ENCODE peak calls at places on chromosomes 2 and 18, in four cellular contexts. One of them, this sample, is unnamed.

GRCh38 chr2:43021791-43022500 is 204.5 kb downstream of the ZFP36L2 start:
- DNase-seq in ELR: no peak
- DNase-seq in head of caudate nucleus: peak
- DNase-seq in MCF 10A: no peak
- DNase-seq in this sample: no peak

GRCh38 chr2:205889073-205889472 is 196.9 kb downstream of the INO80D start:
- DNase-seq in head of caudate nucleus: no peak
- DNase-seq in MCF 10A: peak
- DNase-seq in ELR: peak
- DNase-seq in this sample: peak

GRCh38 chr2:135951071-135951583 is 34.3 kb downstream of the DARS1 start:
- DNase-seq in head of caudate nucleus: no peak
- DNase-seq in ELR: no peak
- DNase-seq in MCF 10A: peak
- DNase-seq in this sample: no peak

GRCh38 chr2:128392207-128392606 is 73.5 kb upstream of the HS6ST1 start:
- DNase-seq in ELR: no peak
- DNase-seq in MCF 10A: no peak
- DNase-seq in head of caudate nucleus: no peak
- DNase-seq in this sample: no peak

GRCh38 chr2:205892141-205893064 is 193.6 kb downstream of the INO80D start:
- DNase-seq in MCF 10A: peak
- DNase-seq in ELR: no peak
- DNase-seq in head of caudate nucleus: peak
- DNase-seq in this sample: peak

GRCh38 chr2:108220942-108221541 is 18.7 kb upstream of the SULT1C3 start:
- DNase-seq in head of caudate nucleus: peak
- DNase-seq in ELR: no peak
- DNase-seq in MCF 10A: no peak
- DNase-seq in this sample: no peak

GRCh38 chr18:10006261-10006903 is 92.6 kb downstream of the VAPA start:
- DNase-seq in head of caudate nucleus: no peak
- DNase-seq in MCF 10A: peak
- DNase-seq in ELR: peak
- DNase-seq in this sample: no peak

GRCh38 chr2:149315461-149315860 is 14.9 kb upstream of the LYPD6 start:
- DNase-seq in MCF 10A: no peak
- DNase-seq in ELR: no peak
- DNase-seq in head of caudate nucleus: no peak
- DNase-seq in this sample: no peak

GRCh38 chr2:149928026-149928425 is 340.5 kb upstream of the MMADHC start:
- DNase-seq in MCF 10A: no peak
- DNase-seq in head of caudate nucleus: no peak
- DNase-seq in ELR: no peak
- DNase-seq in this sample: no peak

GRCh38 chr2:128314026-128314347 is 4.7 kb downstream of the HS6ST1 start:
- DNase-seq in ELR: no peak
- DNase-seq in head of caudate nucleus: no peak
- DNase-seq in MCF 10A: no peak
- DNase-seq in this sample: no peak

GRCh38 chr2:38540580-38541290 is 62.0 kb downstream of the HNRNPLL start:
- DNase-seq in ELR: no peak
- DNase-seq in head of caudate nucleus: no peak
- DNase-seq in MCF 10A: no peak
- DNase-seq in this sample: no peak

GRCh38 chr18:48949606-48950535 is 894 bp downstream of the SMAD7 start:
- DNase-seq in ELR: peak
- DNase-seq in MCF 10A: peak
- DNase-seq in head of caudate nucleus: no peak
- DNase-seq in this sample: peak

GRCh38 chr2:237866119-237866621 is 6.7 kb downstream of the RAMP1 start:
- DNase-seq in MCF 10A: peak
- DNase-seq in head of caudate nucleus: no peak
- DNase-seq in ELR: peak
- DNase-seq in this sample: no peak

GRCh38 chr2:69159988-69160387 is 147.0 kb downstream of the ANTXR1 start:
- DNase-seq in head of caudate nucleus: no peak
- DNase-seq in MCF 10A: peak
- DNase-seq in ELR: peak
- DNase-seq in this sample: no peak

GRCh38 chr2:131031875-131032274 is 61.4 kb downstream of the FAM168B start:
- DNase-seq in MCF 10A: no peak
- DNase-seq in ELR: no peak
- DNase-seq in head of caudate nucleus: no peak
- DNase-seq in this sample: no peak

GRCh38 chr2:151306621-151307020 is 17.2 kb upstream of the NMI start:
- DNase-seq in head of caudate nucleus: no peak
- DNase-seq in ELR: peak
- DNase-seq in MCF 10A: peak
- DNase-seq in this sample: no peak

GRCh38 chr2:163604941-163605555 is 130.8 kb downstream of the FIGN start:
- DNase-seq in ELR: peak
- DNase-seq in MCF 10A: peak
- DNase-seq in head of caudate nucleus: no peak
- DNase-seq in this sample: peak

GRCh38 chr2:234998404-234999211 is 46.8 kb downstream of the SH3BP4 start:
- DNase-seq in ELR: no peak
- DNase-seq in MCF 10A: peak
- DNase-seq in head of caudate nucleus: no peak
- DNase-seq in this sample: peak

GRCh38 chr2:85905187-85905666 is 16.4 kb upstream of the ST3GAL5 start:
- DNase-seq in MCF 10A: no peak
- DNase-seq in ELR: no peak
- DNase-seq in head of caudate nucleus: no peak
- DNase-seq in this sample: no peak

GRCh38 chr2:160751021-160751420 is 257.4 kb upstream of the RBMS1 start:
- DNase-seq in ELR: peak
- DNase-seq in head of caudate nucleus: no peak
- DNase-seq in MCF 10A: peak
- DNase-seq in this sample: no peak

GRCh38 chr2:203097735-203098134 is 83.1 kb downstream of the NBEAL1 start:
- DNase-seq in MCF 10A: peak
- DNase-seq in ELR: peak
- DNase-seq in head of caudate nucleus: no peak
- DNase-seq in this sample: no peak

GRCh38 chr2:179070895-179071294 is 21.0 kb upstream of the CCDC141 start:
- DNase-seq in head of caudate nucleus: no peak
- DNase-seq in ELR: no peak
- DNase-seq in MCF 10A: no peak
- DNase-seq in this sample: no peak

GRCh38 chr2:22855761-22856184 is 529.2 kb upstream of the KLHL29 start:
- DNase-seq in head of caudate nucleus: peak
- DNase-seq in MCF 10A: no peak
- DNase-seq in ELR: no peak
- DNase-seq in this sample: peak

GRCh38 chr2:107430596-107431266 is 396.0 kb upstream of the RGPD4 start:
- DNase-seq in head of caudate nucleus: no peak
- DNase-seq in MCF 10A: no peak
- DNase-seq in ELR: no peak
- DNase-seq in this sample: no peak

GRCh38 chr18:62318613-62319012 is 6.5 kb upstream of the TNFRSF11A start:
- DNase-seq in ELR: no peak
- DNase-seq in head of caudate nucleus: no peak
- DNase-seq in MCF 10A: no peak
- DNase-seq in this sample: no peak